ENCODE peak calls at places on chromosomes 13 and 19, in six cellular contexts. M, Q, I, X, C and Z are unnamed samples.

GRCh38 chr19:50479761-50480251 is 3.2 kb upstream of the GARIN5A start:
- DNase-seq in I (no peak), X (no peak), Q (no peak), M (no peak), C (no peak), Z (no peak)

GRCh38 chr19:51002542-51003311 is 1.3 kb upstream of the KLK8 start:
- DNase-seq in I (no peak), C (peak; percentile 38), X (no peak), Q (no peak), M (no peak), Z (peak; percentile 72)

GRCh38 chr13:21984156-21984555 is 313.3 kb downstream of the FGF9 start:
- DNase-seq in C (no peak), M (no peak), X (no peak), I (no peak), Q (no peak), Z (no peak)

GRCh38 chr19:926595-927043 is 784 bp downstream of the ARID3A start:
- DNase-seq in I (no peak), Q (no peak), M (no peak), X (peak; percentile 77), C (no peak), Z (no peak)

GRCh38 chr13:113918981-113919646 is 54.8 kb downstream of the C13orf46 start:
- DNase-seq in C (no peak), Q (peak; percentile 4), M (no peak), I (no peak), X (no peak), Z (no peak)

GRCh38 chr13:23007430-23007829 is 173.3 kb upstream of the SGCG start:
- DNase-seq in X (no peak), I (no peak), M (no peak), C (no peak), Q (no peak), Z (no peak)

GRCh38 chr13:110397445-110397844 is 90.4 kb downstream of the COL4A2 start:
- DNase-seq in C (no peak), X (no peak), Q (peak; percentile 42), I (no peak), M (no peak), Z (peak; percentile 94)

GRCh38 chr13:29567411-29567810 is 28.1 kb downstream of the SLC7A1 start:
- DNase-seq in X (no peak), C (no peak), Q (no peak), I (no peak), M (no peak), Z (no peak)

GRCh38 chr13:47723898-47724297 is 277.2 kb downstream of the SUCLA2 start:
- DNase-seq in I (no peak), C (no peak), M (no peak), Q (no peak), X (no peak), Z (no peak)

GRCh38 chr13:98571955-98572662 is 4.8 kb downstream of the STK24 start:
- DNase-seq in Q (no peak), I (no peak), M (no peak), C (no peak), X (peak; percentile 73), Z (no peak)

GRCh38 chr13:98041081-98041820 is 87.8 kb downstream of the IPO5 start:
- DNase-seq in C (no peak), Q (no peak), X (no peak), I (no peak), M (no peak), Z (peak; percentile 48)

GRCh38 chr13:111122056-111122455 is 6.9 kb downstream of the ARHGEF7 start:
- DNase-seq in X (no peak), I (no peak), Q (no peak), C (no peak), M (no peak), Z (no peak)

GRCh38 chr19:18385675-18386542 is at the start of gene GDF15:
- DNase-seq in C (no peak), M (no peak), I (no peak), Q (peak; percentile 50), X (peak; percentile 96), Z (peak; percentile 96)

GRCh38 chr19:7544626-7545025 is 9.1 kb downstream of the PNPLA6 start:
- DNase-seq in I (no peak), Q (no peak), M (no peak), C (no peak), X (no peak), Z (no peak)

GRCh38 chr13:67932991-67933390 is 702.9 kb upstream of the PCDH9 start:
- DNase-seq in M (no peak), Q (no peak), X (no peak), C (no peak), I (no peak), Z (no peak)

GRCh38 chr13:113997845-113998751 is 24.2 kb upstream of the C13orf46 start:
- DNase-seq in Q (peak; percentile 56), X (peak; percentile 33), I (no peak), C (no peak), M (peak; percentile 68), Z (no peak)

GRCh38 chr13:80249906-80250513 is 90.9 kb downstream of the SPRY2 start:
- DNase-seq in M (no peak), Q (no peak), X (no peak), C (no peak), I (no peak), Z (no peak)

GRCh38 chr19:39270091-39270871 is 2.1 kb downstream of the IFNL2 start:
- DNase-seq in X (no peak), I (no peak), Q (no peak), M (no peak), C (no peak), Z (no peak)

GRCh38 chr13:20344836-20345490 is 112.8 kb upstream of the GJB6 start:
- DNase-seq in M (no peak), Q (no peak), X (no peak), I (no peak), C (no peak), Z (no peak)

GRCh38 chr19:8158411-8159074 is 9.2 kb upstream of the FBN3 start:
- DNase-seq in I (no peak), Q (no peak), M (peak; percentile 9), C (no peak), X (peak; percentile 23), Z (peak; percentile 64)

GRCh38 chr19:23771348-23771747 is 12.7 kb upstream of the ZNF681 start:
- DNase-seq in Q (no peak), M (no peak), I (no peak), X (no peak), C (no peak), Z (no peak)

GRCh38 chr19:6668696-6669095 is 1.3 kb downstream of the TNFSF14 start:
- DNase-seq in I (no peak), C (no peak), Q (no peak), X (no peak), M (no peak), Z (no peak)

GRCh38 chr19:34359954-34360315 is 5.1 kb upstream of the GPI start:
- DNase-seq in X (no peak), Q (no peak), M (no peak), C (no peak), I (no peak), Z (no peak)

GRCh38 chr13:20174656-20175405 is 14.0 kb upstream of the GJA3 start:
- DNase-seq in C (no peak), M (peak; percentile 80), X (peak; percentile 85), I (no peak), Q (peak; percentile 24), Z (peak; percentile 93)

GRCh38 chr19:38880882-38881609 is 3.0 kb upstream of the RINL start:
- DNase-seq in X (no peak), Q (no peak), I (no peak), M (no peak), C (no peak), Z (no peak)

GRCh38 chr13:113941571-113942191 is 32.2 kb downstream of the C13orf46 start:
- DNase-seq in I (no peak), C (no peak), X (no peak), M (peak; percentile 0), Q (no peak), Z (no peak)

GRCh38 chr19:12194827-12195500 is 32.1 kb downstream of the ZNF136 start:
- DNase-seq in C (peak; percentile 51), I (peak; percentile 50), X (peak; percentile 79), Q (peak; percentile 87), M (peak; percentile 38), Z (no peak)

GRCh38 chr13:44084146-44084545 is 204.4 kb downstream of the LACC1 start:
- DNase-seq in C (no peak), I (no peak), Q (no peak), M (no peak), X (no peak), Z (no peak)

GRCh38 chr13:110676057-110676510 is 29.8 kb downstream of the CARS2 start:
- DNase-seq in C (no peak), M (no peak), I (no peak), Q (no peak), X (peak; percentile 63), Z (no peak)

GRCh38 chr13:27933580-27934328 is 14.0 kb downstream of the PDX1 start:
- DNase-seq in M (no peak), Q (no peak), C (no peak), X (no peak), I (no peak), Z (no peak)

GRCh38 chr13:44692173-44692713 is 116.1 kb upstream of the TSC22D1 start:
- DNase-seq in Q (no peak), X (no peak), M (no peak), I (no peak), C (no peak), Z (no peak)

GRCh38 chr13:59510377-59510776 is 653.4 kb downstream of the DIAPH3 start:
- DNase-seq in X (no peak), C (no peak), I (no peak), Q (no peak), M (no peak), Z (no peak)

GRCh38 chr13:20772401-20773131 is 1.2 kb downstream of the EEF1AKMT1 start:
- DNase-seq in C (no peak), I (no peak), M (no peak), Q (no peak), X (no peak), Z (no peak)

GRCh38 chr13:98996046-98996445 is 18.2 kb upstream of the DOCK9 start:
- DNase-seq in I (no peak), X (no peak), M (no peak), C (no peak), Q (no peak), Z (no peak)